ENCODE peak calls at places on chromosomes 11 and 22, in five cellular contexts. E is pulmonary artery endothelial cell, U is hippocampal formation, W is neural progenitor cell, I is dorsolateral prefrontal cortex. D is an unnamed sample.

GRCh38 chr11:71501071-71501985 is 25.7 kb upstream of the KRTAP5-7 start:
- DNase-seq in W (no peak), I (no peak), U (no peak), E (no peak), D (no peak)

GRCh38 chr11:30635401-30635989 is 49.3 kb upstream of the MPPED2 start:
- DNase-seq in U (peak; percentile 76), I (peak; percentile 74), E (no peak), W (peak; percentile 78), D (no peak)

GRCh38 chr11:2203440-2204259 is 32.0 kb upstream of the TH start:
- DNase-seq in E (no peak), U (no peak), W (no peak), I (peak; percentile 1), D (no peak)

GRCh38 chr22:50047346-50047745 is 10.8 kb downstream of the TTLL8 start:
- DNase-seq in W (no peak), E (no peak), U (no peak), I (no peak), D (no peak)

GRCh38 chr11:35151896-35152295 is 12.9 kb downstream of the CD44 start:
- DNase-seq in I (no peak), E (no peak), W (peak; percentile 14), U (no peak), D (no peak)

GRCh38 chr22:22720201-22720723 is 75.8 kb downstream of the GGTLC2 start:
- DNase-seq in W (peak; percentile 72), E (no peak), I (no peak), U (peak; percentile 11), D (peak; percentile 18)

GRCh38 chr11:77441409-77441808 is 32.5 kb downstream of the PAK1 start:
- DNase-seq in I (no peak), W (no peak), U (no peak), E (no peak), D (no peak)

GRCh38 chr11:77136074-77136473 is 8.0 kb downstream of the MYO7A start:
- DNase-seq in E (no peak), I (no peak), W (no peak), U (no peak), D (no peak)

GRCh38 chr11:119093951-119094815 is 7.5 kb downstream of the DPAGT1 start:
- DNase-seq in I (peak; percentile 41), W (peak; percentile 48), U (peak; percentile 54), E (no peak), D (no peak)

GRCh38 chr11:21040615-21041014 is 371.2 kb downstream of the NELL1 start:
- DNase-seq in I (no peak), U (no peak), W (no peak), E (no peak), D (no peak)